ENCODE peak calls at places on chromosomes 4 and X, in six cellular contexts. One of them, this sample, is unnamed.

GRCh38 chr4:98661356-98662054 is 3.1 kb upstream of the TSPAN5 start:
- DNase-seq in fibroblast of lung: peak; percentile 80
- DNase-seq in spleen: no peak
- DNase-seq in ascending aorta: no peak
- DNase-seq in uterus: no peak
- DNase-seq in lung: no peak
- DNase-seq in this sample: no peak

GRCh38 chr4:115113382-115114106 is at the start of gene NDST4:
- DNase-seq in fibroblast of lung: peak; percentile 57
- DNase-seq in spleen: no peak
- DNase-seq in ascending aorta: no peak
- DNase-seq in uterus: no peak
- DNase-seq in lung: no peak
- DNase-seq in this sample: no peak

GRCh38 chrX:78514852-78515251 is 144.3 kb downstream of the RTL3 start:
- DNase-seq in fibroblast of lung: no peak
- DNase-seq in spleen: no peak
- DNase-seq in ascending aorta: no peak
- DNase-seq in uterus: no peak
- DNase-seq in lung: no peak
- DNase-seq in this sample: no peak

GRCh38 chr4:156968479-156968984 is 3.1 kb downstream of the PDGFC start:
- DNase-seq in fibroblast of lung: peak; percentile 89
- DNase-seq in spleen: no peak
- DNase-seq in ascending aorta: peak; percentile 85
- DNase-seq in uterus: peak; percentile 60
- DNase-seq in lung: peak; percentile 71
- DNase-seq in this sample: no peak

GRCh38 chrX:119783026-119783425 is 8.4 kb downstream of the RPL39 start:
- DNase-seq in fibroblast of lung: no peak
- DNase-seq in spleen: peak; percentile 74
- DNase-seq in ascending aorta: no peak
- DNase-seq in uterus: no peak
- DNase-seq in lung: no peak
- DNase-seq in this sample: no peak

GRCh38 chr4:2847297-2847871 is 3.7 kb downstream of the ADD1 start:
- DNase-seq in fibroblast of lung: no peak
- DNase-seq in spleen: peak; percentile 59
- DNase-seq in ascending aorta: no peak
- DNase-seq in uterus: no peak
- DNase-seq in lung: no peak
- DNase-seq in this sample: no peak

GRCh38 chr4:3303445-3303824 is 10.6 kb downstream of the RGS12 start:
- DNase-seq in fibroblast of lung: no peak
- DNase-seq in spleen: peak; percentile 43
- DNase-seq in ascending aorta: peak; percentile 37
- DNase-seq in uterus: no peak
- DNase-seq in lung: no peak
- DNase-seq in this sample: no peak

GRCh38 chrX:105211051-105211575 is 9.4 kb downstream of the TEX13A start:
- DNase-seq in fibroblast of lung: no peak
- DNase-seq in spleen: no peak
- DNase-seq in ascending aorta: no peak
- DNase-seq in uterus: no peak
- DNase-seq in lung: no peak
- DNase-seq in this sample: no peak

GRCh38 chr4:74056114-74056857 is 17.8 kb upstream of the CXCL3 start:
- DNase-seq in fibroblast of lung: peak; percentile 74
- DNase-seq in spleen: no peak
- DNase-seq in ascending aorta: no peak
- DNase-seq in uterus: no peak
- DNase-seq in lung: no peak
- DNase-seq in this sample: no peak

GRCh38 chr4:6439120-6439757 is 33.2 kb downstream of the PPP2R2C start:
- DNase-seq in fibroblast of lung: no peak
- DNase-seq in spleen: no peak
- DNase-seq in ascending aorta: no peak
- DNase-seq in uterus: no peak
- DNase-seq in lung: no peak
- DNase-seq in this sample: no peak

GRCh38 chrX:38458071-38458470 is 103.3 kb upstream of the TSPAN7 start:
- DNase-seq in fibroblast of lung: no peak
- DNase-seq in spleen: no peak
- DNase-seq in ascending aorta: no peak
- DNase-seq in uterus: no peak
- DNase-seq in lung: no peak
- DNase-seq in this sample: no peak

GRCh38 chr4:139550724-139551429 is 5.1 kb downstream of the SETD7 start:
- DNase-seq in fibroblast of lung: no peak
- DNase-seq in spleen: no peak
- DNase-seq in ascending aorta: no peak
- DNase-seq in uterus: peak; percentile 57
- DNase-seq in lung: no peak
- DNase-seq in this sample: no peak

GRCh38 chr4:15253346-15253745 is 174.5 kb upstream of the C1QTNF7 start:
- DNase-seq in fibroblast of lung: no peak
- DNase-seq in spleen: no peak
- DNase-seq in ascending aorta: no peak
- DNase-seq in uterus: no peak
- DNase-seq in lung: no peak
- DNase-seq in this sample: no peak

GRCh38 chrX:116284383-116284782 is 113.8 kb downstream of the AGTR2 start:
- DNase-seq in fibroblast of lung: no peak
- DNase-seq in spleen: no peak
- DNase-seq in ascending aorta: no peak
- DNase-seq in uterus: no peak
- DNase-seq in lung: no peak
- DNase-seq in this sample: no peak

GRCh38 chr4:22389240-22389871 is 126.5 kb downstream of the ADGRA3 start:
- DNase-seq in fibroblast of lung: peak; percentile 88
- DNase-seq in spleen: no peak
- DNase-seq in ascending aorta: no peak
- DNase-seq in uterus: peak; percentile 61
- DNase-seq in lung: no peak
- DNase-seq in this sample: peak; percentile 69

GRCh38 chr4:139153411-139154133 is 23.4 kb downstream of the ELF2 start:
- DNase-seq in fibroblast of lung: no peak
- DNase-seq in spleen: no peak
- DNase-seq in ascending aorta: no peak
- DNase-seq in uterus: no peak
- DNase-seq in lung: no peak
- DNase-seq in this sample: no peak

GRCh38 chr4:65344278-65344825 is 325.9 kb downstream of the EPHA5 start:
- DNase-seq in fibroblast of lung: no peak
- DNase-seq in spleen: no peak
- DNase-seq in ascending aorta: no peak
- DNase-seq in uterus: no peak
- DNase-seq in lung: no peak
- DNase-seq in this sample: no peak

GRCh38 chr4:1602621-1603412 is 81.3 kb downstream of the FAM53A start:
- DNase-seq in fibroblast of lung: no peak
- DNase-seq in spleen: peak; percentile 76
- DNase-seq in ascending aorta: no peak
- DNase-seq in uterus: no peak
- DNase-seq in lung: no peak
- DNase-seq in this sample: no peak

GRCh38 chrX:3143043-3143799 is 102.0 kb downstream of the ARSF start:
- DNase-seq in fibroblast of lung: no peak
- DNase-seq in spleen: no peak
- DNase-seq in ascending aorta: no peak
- DNase-seq in uterus: no peak
- DNase-seq in lung: no peak
- DNase-seq in this sample: no peak

GRCh38 chr4:155974476-155974749 is 20.7 kb upstream of the CTSO start:
- DNase-seq in fibroblast of lung: no peak
- DNase-seq in spleen: no peak
- DNase-seq in ascending aorta: no peak
- DNase-seq in uterus: no peak
- DNase-seq in lung: no peak
- DNase-seq in this sample: no peak

DNA sequence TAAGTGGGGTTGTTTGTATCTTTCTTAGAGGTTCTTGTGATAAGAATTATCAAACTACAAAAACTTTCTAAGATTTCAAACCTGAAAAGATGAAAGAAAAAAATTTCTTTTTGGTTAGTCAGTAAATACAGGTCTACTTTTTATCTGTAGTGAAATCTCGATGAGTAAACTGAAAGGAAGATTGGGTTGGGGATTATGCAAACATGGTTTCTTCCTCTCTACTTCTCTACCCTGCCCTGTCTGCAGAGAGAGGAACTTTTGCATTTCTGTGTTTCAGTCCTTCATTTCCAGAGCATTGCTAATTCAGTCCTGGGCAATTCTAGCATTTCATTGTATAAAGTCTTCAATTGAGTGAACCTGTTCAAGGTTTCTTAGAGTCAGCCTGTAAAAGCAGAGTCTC is 51.6 kb upstream of the IL2 start:
- DNase-seq in fibroblast of lung: no peak
- DNase-seq in spleen: no peak
- DNase-seq in ascending aorta: no peak
- DNase-seq in uterus: no peak
- DNase-seq in lung: no peak
- DNase-seq in this sample: no peak
- TF ChIP-seq CTCF in fibroblast of lung: no peak
- TF ChIP-seq CTCF in spleen: no peak
- TF ChIP-seq CTCF in ascending aorta: no peak
- TF ChIP-seq CTCF in uterus: no peak
- TF ChIP-seq CTCF in lung: no peak
- TF ChIP-seq CTCF in this sample: no peak

GRCh38 chr4:180770265-180770664 is 1472.9 kb upstream of the TENM3 start:
- DNase-seq in fibroblast of lung: no peak
- DNase-seq in spleen: no peak
- DNase-seq in ascending aorta: no peak
- DNase-seq in uterus: no peak
- DNase-seq in lung: no peak
- DNase-seq in this sample: no peak
- TF ChIP-seq CTCF in fibroblast of lung: no peak
- TF ChIP-seq CTCF in spleen: no peak
- TF ChIP-seq CTCF in ascending aorta: no peak
- TF ChIP-seq CTCF in uterus: no peak
- TF ChIP-seq CTCF in lung: no peak
- TF ChIP-seq CTCF in this sample: no peak

GRCh38 chr4:9949573-9949972 is 71.7 kb downstream of the SLC2A9 start:
- DNase-seq in fibroblast of lung: no peak
- DNase-seq in spleen: no peak
- DNase-seq in ascending aorta: no peak
- DNase-seq in uterus: no peak
- DNase-seq in lung: no peak
- DNase-seq in this sample: no peak
- TF ChIP-seq CTCF in fibroblast of lung: no peak
- TF ChIP-seq CTCF in spleen: no peak
- TF ChIP-seq CTCF in ascending aorta: no peak
- TF ChIP-seq CTCF in uterus: no peak
- TF ChIP-seq CTCF in lung: no peak
- TF ChIP-seq CTCF in this sample: no peak

DNA sequence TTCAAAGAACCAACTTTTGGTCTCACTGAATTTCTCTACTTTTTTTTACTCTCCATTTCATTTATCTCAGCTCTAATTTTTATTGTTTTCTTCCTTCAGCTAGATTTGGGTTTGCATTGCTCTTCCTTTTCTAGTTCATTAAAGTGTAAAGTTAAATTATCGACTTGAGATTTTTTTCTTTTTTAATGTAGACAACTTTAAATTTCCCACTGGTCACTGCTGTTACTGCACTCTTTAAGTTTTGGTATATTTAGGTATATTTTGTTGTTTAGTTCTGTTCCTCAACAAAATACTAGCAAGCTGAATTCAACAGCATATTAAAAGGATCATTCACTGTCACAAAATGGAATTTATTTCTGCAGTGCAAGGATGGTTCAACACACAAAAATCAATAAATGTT is 572.0 kb upstream of the DIAPH2 start:
- DNase-seq in fibroblast of lung: no peak
- DNase-seq in spleen: no peak
- DNase-seq in ascending aorta: no peak
- DNase-seq in uterus: no peak
- DNase-seq in lung: no peak
- DNase-seq in this sample: no peak
- TF ChIP-seq CTCF in fibroblast of lung: no peak
- TF ChIP-seq CTCF in spleen: no peak
- TF ChIP-seq CTCF in ascending aorta: no peak
- TF ChIP-seq CTCF in uterus: no peak
- TF ChIP-seq CTCF in lung: no peak
- TF ChIP-seq CTCF in this sample: no peak